ENCODE peak calls at places on chromosome 19, in nine cellular contexts. E, W, C, X, J, H, D, N and G are unnamed samples.
A peak's percentile ranks its signal among the peaks of the same experiment; 100 is the strongest.

GRCh38 chr19:10036601-10037071 is 23.4 kb downstream of the RDH8 start:
- DNase-seq in E (peak; percentile 17), W (no peak), C (no peak), X (no peak), J (no peak), H (no peak), D (no peak), N (peak; percentile 19), G (peak; percentile 6)

GRCh38 chr19:42246143-42246868 is 3.9 kb upstream of the GSK3A start:
- DNase-seq in E (peak; percentile 85), W (peak; percentile 65), C (peak; percentile 86), X (peak; percentile 77), J (peak; percentile 77), H (peak; percentile 57), D (peak; percentile 76), N (peak; percentile 82), G (peak; percentile 80)

GRCh38 chr19:41564515-41565383 is 11.2 kb upstream of the CEACAM21 start:
- DNase-seq in E (no peak), W (no peak), C (peak; percentile 3), X (no peak), J (no peak), H (no peak), D (no peak), N (no peak), G (peak; percentile 6)

GRCh38 chr19:37989855-37990254 is 82.8 kb downstream of the SIPA1L3 start:
- DNase-seq in E (no peak), W (no peak), C (no peak), X (no peak), J (no peak), H (no peak), D (peak; percentile 64), N (no peak), G (no peak)

GRCh38 chr19:3699741-3700241 is 477 bp downstream of the PIP5K1C start:
- DNase-seq in E (no peak), W (no peak), C (no peak), X (no peak), J (peak; percentile 24), H (no peak), D (no peak), N (no peak), G (no peak)

GRCh38 chr19:17495639-17496265 is 15.7 kb upstream of the PGLS start:
- DNase-seq in E (no peak), W (no peak), C (no peak), X (no peak), J (no peak), H (no peak), D (no peak), N (no peak), G (no peak)

GRCh38 chr19:3095375-3096191 is 1.4 kb downstream of the GNA11 start:
- DNase-seq in E (no peak), W (peak; percentile 68), C (no peak), X (no peak), J (no peak), H (peak; percentile 36), D (peak; percentile 70), N (no peak), G (no peak)

GRCh38 chr19:43591904-43592772 is 3.8 kb downstream of the IRGQ start:
- DNase-seq in E (no peak), W (no peak), C (no peak), X (no peak), J (no peak), H (no peak), D (no peak), N (no peak), G (no peak)

GRCh38 chr19:30719189-30719990 is 347.2 kb downstream of the ZNF536 start:
- DNase-seq in E (peak; percentile 6), W (peak; percentile 3), C (peak; percentile 18), X (no peak), J (peak; percentile 79), H (peak; percentile 29), D (peak; percentile 75), N (peak; percentile 26), G (peak; percentile 13)

GRCh38 chr19:13872339-13872694 is 4.6 kb upstream of the NANOS3 start:
- DNase-seq in E (no peak), W (no peak), C (no peak), X (no peak), J (no peak), H (no peak), D (no peak), N (no peak), G (no peak)
- H3K4me3 ChIP-seq in E (no peak overlapping the region), W (peak overlapping the region; percentile 58), C (no peak overlapping the region), X (no peak overlapping the region), J (peak overlapping the region; percentile 0), H (no peak overlapping the region), D (peak overlapping the region; percentile 33), N (no peak overlapping the region), G (no peak overlapping the region)

GRCh38 chr19:46210634-46211033 is 18.9 kb upstream of the IGFL1 start:
- DNase-seq in E (no peak), W (peak; percentile 34), C (no peak), X (no peak), J (no peak), H (no peak), D (no peak), N (no peak), G (no peak)
- TF ChIP-seq CTCF in E (no peak), W (no peak), C (no peak), X (no peak), J (no peak), H (no peak), D (no peak), N (no peak), G (no peak)

GRCh38 chr19:15126511-15126910 is 19.3 kb downstream of the SYDE1 start:
- DNase-seq in E (no peak), W (no peak), C (no peak), X (no peak), J (no peak), H (no peak), D (no peak), N (no peak), G (no peak)
- H3K4me3 ChIP-seq in E (no peak overlapping the region), W (no peak overlapping the region), C (no peak overlapping the region), X (no peak overlapping the region), J (no peak overlapping the region), H (no peak overlapping the region), D (no peak overlapping the region), N (no peak overlapping the region), G (no peak overlapping the region)

GRCh38 chr19:33988601-33989000 is 183.7 kb upstream of the LSM14A start:
- DNase-seq in E (no peak), W (no peak), C (peak; percentile 21), X (peak; percentile 3), J (no peak), H (no peak), D (no peak), N (peak; percentile 37), G (no peak)

GRCh38 chr19:33978286-33978685 is 181.6 kb downstream of the KCTD15 start:
- DNase-seq in E (no peak), W (no peak), C (no peak), X (no peak), J (no peak), H (no peak), D (no peak), N (no peak), G (no peak)

DNA sequence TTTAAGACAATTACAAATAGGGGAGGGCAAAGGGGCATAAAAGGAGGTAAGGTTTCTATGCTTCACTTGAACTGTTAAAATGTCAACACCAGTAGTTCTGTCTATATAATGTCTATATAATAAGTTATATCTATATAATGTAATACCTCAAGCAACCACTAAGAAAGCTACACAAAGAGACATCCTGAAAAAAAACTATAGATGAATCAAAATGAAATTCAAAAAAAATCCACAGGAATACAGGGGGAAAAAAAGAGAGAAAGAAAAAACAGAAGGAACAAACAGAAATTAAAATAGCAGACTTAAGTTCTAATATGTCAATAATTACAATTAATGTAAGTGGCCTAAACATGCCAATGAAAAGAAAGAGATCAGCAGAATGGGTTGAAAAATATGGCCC is 186.0 kb downstream of the KCTD15 start:
- DNase-seq in E (no peak), W (no peak), C (no peak), X (no peak), J (no peak), H (no peak), D (no peak), N (no peak), G (no peak)
- TF ChIP-seq CTCF in E (no peak), W (no peak), C (no peak), X (no peak), J (peak; percentile 46), H (no peak), D (no peak), N (no peak), G (no peak)

GRCh38 chr19:307111-307531 is 15.9 kb upstream of the PLPP2 start:
- DNase-seq in E (no peak), W (no peak), C (no peak), X (no peak), J (no peak), H (no peak), D (peak; percentile 60), N (no peak), G (no peak)
- H3K4me3 ChIP-seq in E (no peak overlapping the region), W (no peak overlapping the region), C (no peak overlapping the region), X (no peak overlapping the region), J (peak overlapping the region; percentile 39), H (no peak overlapping the region), D (peak overlapping the region; percentile 32), N (no peak overlapping the region), G (no peak overlapping the region)

DNA sequence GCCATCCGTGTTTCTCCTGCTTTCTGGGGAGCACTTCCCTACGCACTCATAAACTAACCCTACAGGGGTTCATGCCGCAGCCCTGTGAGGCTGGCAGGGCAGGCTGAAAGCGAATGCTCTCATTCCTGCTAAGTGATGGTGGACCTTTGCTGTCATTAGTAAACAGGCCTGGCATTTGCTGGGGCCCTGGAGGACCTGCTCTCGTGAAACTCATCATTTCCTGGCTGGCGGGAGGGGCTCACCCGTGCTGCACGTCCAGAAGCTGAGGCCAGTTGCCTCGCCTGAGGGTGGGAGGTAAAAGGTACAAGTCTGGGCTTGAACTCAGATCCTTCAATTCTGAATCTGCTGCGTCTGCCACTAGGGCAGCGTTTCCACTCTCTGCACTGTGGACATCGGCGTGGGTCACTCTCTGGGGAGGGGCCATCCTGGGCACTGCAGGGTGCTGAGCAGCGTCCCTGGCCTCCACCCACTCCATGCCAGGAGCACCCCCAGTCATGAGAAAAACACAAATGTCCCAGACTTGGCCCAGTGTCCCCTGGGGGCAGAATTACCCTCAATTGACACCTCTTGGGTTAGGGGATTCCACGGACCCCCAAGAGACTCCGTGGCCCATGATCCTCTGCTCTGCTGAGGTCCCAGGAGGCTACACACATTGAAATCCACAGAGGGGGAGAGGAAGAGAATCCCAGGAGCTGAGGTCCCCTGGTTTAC is 7.0 kb downstream of the MOB3A start:
- DNase-seq in E (peak; percentile 45), W (no peak), C (peak; percentile 56), X (peak; percentile 49), J (no peak), H (peak; percentile 93), D (no peak), N (peak; percentile 25), G (peak; percentile 24)
- TF ChIP-seq CTCF in E (no peak), W (no peak), C (no peak), X (no peak), J (no peak), H (peak; percentile 15), D (no peak), N (no peak), G (no peak)

GRCh38 chr19:52688335-52688734 is 46.5 kb downstream of the ZNF611 start:
- DNase-seq in E (no peak), W (no peak), C (no peak), X (no peak), J (no peak), H (no peak), D (no peak), N (no peak), G (no peak)
- H3K4me3 ChIP-seq in E (no peak overlapping the region), W (peak overlapping the region; percentile 60), C (no peak overlapping the region), X (no peak overlapping the region), J (no peak overlapping the region), H (peak overlapping the region; percentile 96), D (no peak overlapping the region), N (no peak overlapping the region), G (no peak overlapping the region)